ENCODE peak calls at places on chromosomes 12 and 14, in eight cellular contexts. F is hepatocyte, Q is AG04450, R is GM23248, D is body of pancreas, U is brain microvascular endothelial cell, O is left ventricle myocardium inferior, E is trophoblast cell. T is an unnamed sample.

GRCh38 chr12:114902665-114903393 is 218.9 kb upstream of the TBX3 start:
- DNase-seq in F (peak), Q (peak), R (peak), D (no peak), U (peak), O (no peak), E (no peak), T (no peak)

GRCh38 chr14:53038629-53039028 is 87.8 kb upstream of the FERMT2 start:
- DNase-seq in F (no peak), Q (no peak), R (no peak), D (no peak), U (no peak), O (no peak), E (no peak), T (no peak)

GRCh38 chr12:50458606-50459005 is 46.2 kb upstream of the DIP2B start:
- DNase-seq in F (no peak), Q (no peak), R (peak), D (no peak), U (no peak), O (no peak), E (no peak), T (no peak)

GRCh38 chr14:64645220-64645891 is 58.9 kb upstream of the PLEKHG3 start:
- DNase-seq in F (peak), Q (peak), R (peak), D (no peak), U (peak), O (no peak), E (peak), T (no peak)

GRCh38 chr14:64804754-64805260 is 74.9 kb downstream of the SPTB start:
- DNase-seq in F (no peak), Q (no peak), R (no peak), D (no peak), U (no peak), O (no peak), E (no peak), T (no peak)

GRCh38 chr12:29148958-29149690 is at the start of gene FAR2:
- DNase-seq in F (peak), Q (no peak), R (peak), D (no peak), U (peak), O (peak), E (no peak), T (no peak)

GRCh38 chr14:86858043-86858442 is 1134.9 kb downstream of the GALC start:
- DNase-seq in F (no peak), Q (no peak), R (no peak), D (no peak), U (no peak), O (no peak), E (no peak), T (no peak)

GRCh38 chr12:105580841-105581352 is 250.4 kb downstream of the C12orf75 start:
- DNase-seq in F (no peak), Q (no peak), R (no peak), D (no peak), U (no peak), O (no peak), E (no peak), T (peak)

GRCh38 chr12:79512068-79512467 is 178.7 kb downstream of the PAWR start:
- DNase-seq in F (no peak), Q (no peak), R (no peak), D (no peak), U (no peak), O (no peak), E (peak), T (no peak)

GRCh38 chr12:29943683-29944082 is 159.9 kb upstream of the TMTC1 start:
- DNase-seq in F (no peak), Q (no peak), R (no peak), D (no peak), U (no peak), O (no peak), E (no peak), T (no peak)

GRCh38 chr12:132597333-132598283 is 12.8 kb downstream of the LRCOL1 start:
- DNase-seq in F (peak), Q (no peak), R (peak), D (no peak), U (peak), O (no peak), E (no peak), T (no peak)

GRCh38 chr12:15276088-15276698 is 46.1 kb upstream of the PTPRO start:
- DNase-seq in F (peak), Q (no peak), R (peak), D (peak), U (peak), O (no peak), E (peak), T (no peak)

GRCh38 chr14:56237398-56237797 is 119.2 kb downstream of the PELI2 start:
- DNase-seq in F (no peak), Q (no peak), R (no peak), D (no peak), U (no peak), O (no peak), E (no peak), T (no peak)

GRCh38 chr12:67531051-67531450 is 117.5 kb upstream of the DYRK2 start:
- DNase-seq in F (no peak), Q (no peak), R (peak), D (no peak), U (no peak), O (no peak), E (no peak), T (no peak)

GRCh38 chr12:102765736-102766135 is 151.3 kb downstream of the PAH start:
- DNase-seq in F (no peak), Q (no peak), R (no peak), D (peak), U (peak), O (no peak), E (no peak), T (no peak)

GRCh38 chr14:37598085-37598972 is 2.9 kb downstream of the TTC6 start:
- DNase-seq in F (peak), Q (no peak), R (no peak), D (no peak), U (no peak), O (no peak), E (no peak), T (no peak)

GRCh38 chr12:76820888-76821482 is 57.1 kb downstream of the ZDHHC17 start:
- DNase-seq in F (peak), Q (peak), R (peak), D (peak), U (peak), O (no peak), E (peak), T (no peak)

DNA sequence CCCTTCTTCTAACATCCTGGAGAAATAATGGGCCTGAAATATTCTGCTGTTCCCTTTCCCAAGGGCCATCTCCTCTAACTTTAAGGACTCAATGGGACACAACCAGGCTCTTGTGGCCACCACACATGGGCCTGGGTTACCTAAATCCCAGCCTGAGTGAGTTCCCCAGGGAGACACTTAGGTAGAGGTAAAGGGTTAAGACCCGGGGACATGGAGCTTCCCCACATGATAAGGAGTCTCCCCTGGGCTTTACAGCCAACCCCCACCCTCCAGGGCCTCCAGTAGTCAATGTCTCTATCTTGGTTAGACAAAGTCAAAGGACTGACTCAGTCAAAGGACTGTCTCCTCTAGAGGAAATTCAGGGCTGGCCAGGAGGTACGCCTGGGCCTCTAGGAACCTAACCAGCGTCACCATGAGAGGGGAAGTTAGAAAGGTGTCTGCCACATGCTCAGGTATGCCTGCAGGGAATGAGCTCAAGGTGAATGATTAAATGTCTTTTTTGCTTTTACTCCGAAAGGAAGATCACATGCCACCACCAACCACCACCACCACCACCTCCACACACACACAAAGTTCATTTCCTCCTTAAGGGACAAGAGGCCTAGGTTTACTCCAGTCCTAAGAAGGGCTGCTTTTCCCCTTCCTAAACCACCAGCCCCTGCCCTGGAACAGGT is 6.9 kb downstream of the ZFP36L1 start:
- DNase-seq in F (peak), Q (no peak), R (peak), D (peak), U (no peak), O (no peak), E (peak), T (peak)
- H3K27ac ChIP-seq in F (peak), Q (peak), R (peak), D (peak), U (no peak), O (peak), E (peak), T (peak)

DNA sequence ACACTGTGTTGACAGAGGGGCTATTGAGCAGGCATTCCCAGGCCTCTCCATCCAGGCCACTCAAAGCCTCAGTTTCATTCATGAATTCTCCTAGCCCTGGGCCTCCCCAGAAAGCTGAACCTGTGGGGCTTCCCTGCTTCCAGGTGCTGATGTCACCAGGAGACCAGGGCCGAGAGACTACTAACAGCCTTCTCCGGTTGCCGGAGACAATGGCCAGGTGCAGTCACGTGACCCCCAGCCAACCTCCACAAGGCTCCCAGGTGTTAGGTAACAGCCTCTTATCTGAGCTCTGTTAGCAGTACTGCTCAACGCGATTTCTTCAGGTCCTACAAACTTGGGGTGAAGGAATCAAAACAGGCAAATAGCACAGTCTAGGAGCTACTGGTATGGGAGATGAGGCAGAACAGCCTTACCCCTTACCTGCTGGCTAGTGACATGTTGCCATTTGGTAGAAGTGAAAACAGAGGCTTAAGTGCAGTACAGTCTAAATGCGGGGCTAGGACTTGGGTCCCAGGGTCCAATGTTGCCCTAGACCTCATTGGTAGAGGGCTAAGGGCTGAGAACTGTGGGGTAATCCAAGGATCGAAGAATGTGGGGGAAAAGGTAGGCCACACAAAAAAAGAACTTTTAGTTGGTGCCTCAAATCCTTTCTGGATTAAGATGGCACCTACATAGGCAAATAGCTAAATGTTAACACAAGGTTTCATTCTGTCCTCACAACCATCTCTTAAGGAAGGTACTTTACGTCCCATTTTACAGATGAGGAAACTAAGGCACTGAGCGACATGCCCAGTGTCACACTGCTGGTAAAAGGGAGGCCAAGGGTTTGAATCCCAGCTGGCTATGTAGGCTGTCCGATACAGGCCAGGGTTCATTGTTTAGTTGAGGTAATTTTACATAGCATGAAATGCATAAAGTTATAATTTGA is 3.8 kb downstream of the CCDC88C start:
- DNase-seq in F (peak), Q (no peak), R (no peak), D (peak), U (no peak), O (no peak), E (no peak), T (no peak)
- H3K27ac ChIP-seq in F (peak), Q (no peak), R (no peak), D (peak), U (no peak), O (no peak), E (peak), T (no peak)

GRCh38 chr12:3751151-3752095 is 1.5 kb downstream of the CRACR2A start:
- DNase-seq in F (no peak), Q (no peak), R (no peak), D (no peak), U (no peak), O (no peak), E (no peak), T (no peak)

GRCh38 chr12:3750616-3751015 is 2.3 kb downstream of the CRACR2A start:
- DNase-seq in F (no peak), Q (no peak), R (no peak), D (no peak), U (no peak), O (no peak), E (no peak), T (no peak)

GRCh38 chr12:3752741-3753486 is at the start of gene CRACR2A:
- DNase-seq in F (peak), Q (peak), R (peak), D (peak), U (peak), O (peak), E (no peak), T (no peak)

GRCh38 chr12:3753549-3754284 is 808 bp upstream of the CRACR2A start:
- DNase-seq in F (no peak), Q (no peak), R (peak), D (peak), U (no peak), O (peak), E (no peak), T (no peak)

GRCh38 chr12:3752096-3752709 is 706 bp downstream of the CRACR2A start:
- DNase-seq in F (peak), Q (no peak), R (peak), D (peak), U (peak), O (peak), E (no peak), T (no peak)
- H3K27ac ChIP-seq in F (no peak), Q (no peak), R (no peak), D (peak), U (peak), O (peak), E (no peak), T (no peak)

DNA sequence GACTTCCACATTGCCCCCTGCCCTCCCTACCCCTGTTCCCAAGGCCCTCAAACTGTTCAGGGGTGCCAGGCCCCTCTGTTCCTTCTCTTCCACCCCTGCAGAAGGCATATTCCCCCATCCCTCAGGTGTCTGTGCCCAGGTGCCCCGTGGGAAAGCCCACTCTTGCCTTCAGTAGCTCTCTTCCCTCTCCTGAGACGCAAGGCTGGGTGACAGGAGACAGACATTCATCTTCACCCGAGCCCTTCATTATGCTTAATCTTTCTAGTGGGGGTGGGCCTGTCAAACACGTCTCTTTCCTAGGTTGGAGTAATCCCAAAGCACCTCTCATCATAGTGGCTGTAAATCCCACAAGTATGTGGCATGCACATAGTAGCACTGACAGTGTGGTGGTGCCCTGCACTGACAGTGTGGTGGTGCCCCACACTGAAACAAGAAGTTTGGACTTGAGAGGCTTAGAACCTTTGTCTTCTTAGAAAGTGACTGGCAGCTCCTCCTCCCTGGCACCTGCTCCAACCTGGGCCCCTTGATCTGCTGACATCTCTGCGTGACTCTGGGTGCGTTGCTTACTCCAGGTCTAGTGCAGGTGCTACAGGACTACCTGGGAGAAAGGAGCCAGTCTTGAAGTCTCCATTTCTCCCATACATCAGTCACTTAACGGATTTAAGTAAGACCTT is 16.1 kb downstream of the NINJ2 start:
- DNase-seq in F (no peak), Q (no peak), R (no peak), D (no peak), U (no peak), O (no peak), E (no peak), T (no peak)
- H3K27ac ChIP-seq in F (no peak), Q (no peak), R (peak), D (no peak), U (no peak), O (peak), E (no peak), T (no peak)